ENCODE peak calls at places on chromosomes 4 and X, in seven cellular contexts. N is IMR-90, E is transverse colon, I is tibial nerve, U is heart left ventricle, W is suprapubic skin, D is body of pancreas. K is an unnamed sample.
A peak's percentile ranks its signal among the peaks of the same experiment; 100 is the strongest.

GRCh38 chr4:141352775-141353544 is 132.3 kb downstream of the ZNF330 start:
- DNase-seq in N (peak; percentile 89), E (no peak), I (no peak), D (no peak), W (no peak), U (no peak), K (no peak)

GRCh38 chrX:112043997-112044396 is 38.6 kb downstream of the TRPC5 start:
- DNase-seq in N (peak; percentile 15), D (no peak), I (no peak), U (no peak), E (no peak), W (no peak), K (no peak)

GRCh38 chr4:16715482-16715881 is 183.0 kb downstream of the LDB2 start:
- DNase-seq in W (no peak), I (no peak), E (no peak), D (no peak), N (no peak), U (no peak), K (no peak)

GRCh38 chrX:49291615-49292337 is 11.7 kb upstream of the GAGE10 start:
- DNase-seq in D (peak; percentile 57), N (peak; percentile 45), W (no peak), E (peak; percentile 66), I (peak; percentile 35), U (no peak), K (peak; percentile 28)

GRCh38 chr4:139740121-139740520 is 74.5 kb downstream of the MGST2 start:
- DNase-seq in N (no peak), D (peak; percentile 36), I (no peak), U (peak; percentile 75), W (no peak), E (no peak), K (peak; percentile 78)

GRCh38 chrX:147912093-147912801 is 528 bp downstream of the FMR1 start:
- DNase-seq in D (peak; percentile 23), I (peak; percentile 13), N (peak; percentile 31), W (no peak), E (peak; percentile 24), U (peak; percentile 31), K (peak; percentile 15)

GRCh38 chr4:129394635-129395034 is 298.7 kb downstream of the C4orf33 start:
- DNase-seq in N (no peak), D (no peak), W (no peak), E (no peak), I (no peak), U (no peak), K (no peak)

GRCh38 chr4:41525129-41525528 is 12.8 kb upstream of the LIMCH1 start:
- DNase-seq in I (no peak), N (peak; percentile 69), E (no peak), U (no peak), D (peak; percentile 23), W (no peak), K (no peak)

GRCh38 chr4:74174421-74174820 is 16.5 kb downstream of the MTHFD2L start:
- DNase-seq in W (no peak), I (no peak), U (no peak), E (no peak), N (no peak), D (no peak), K (no peak)

GRCh38 chr4:130028552-130028951 is 932.6 kb downstream of the C4orf33 start:
- DNase-seq in W (no peak), U (no peak), D (no peak), N (no peak), E (no peak), I (no peak), K (no peak)

GRCh38 chrX:16786791-16787735 is 797 bp downstream of the TXLNG start:
- DNase-seq in W (no peak), N (no peak), I (peak; percentile 14), D (peak; percentile 24), E (peak; percentile 38), U (peak; percentile 38), K (no peak)

GRCh38 chrX:3262906-3263305 is 83.5 kb downstream of the MXRA5 start:
- DNase-seq in E (no peak), I (peak; percentile 5), N (peak; percentile 90), D (peak; percentile 12), U (no peak), W (no peak), K (no peak)

GRCh38 chrX:139766545-139766983 is 58.6 kb upstream of the MCF2 start:
- DNase-seq in I (no peak), E (no peak), D (no peak), N (no peak), U (no peak), W (no peak), K (no peak)

GRCh38 chr4:136768925-136769275 is 763.4 kb downstream of the PCDH18 start:
- DNase-seq in E (no peak), N (no peak), D (no peak), U (no peak), I (no peak), W (no peak), K (no peak)

GRCh38 chrX:38985375-38985774 is 184.1 kb downstream of the MID1IP1 start:
- DNase-seq in W (no peak), U (no peak), D (no peak), N (peak; percentile 11), I (no peak), E (no peak), K (no peak)

GRCh38 chrX:43970528-43970927 is 2.7 kb downstream of the NDP start:
- DNase-seq in E (no peak), U (no peak), D (no peak), N (peak; percentile 68), W (no peak), I (no peak), K (no peak)

GRCh38 chr4:15779336-15779735 is 1.2 kb downstream of the CD38 start:
- DNase-seq in I (peak; percentile 72), E (peak; percentile 33), N (peak; percentile 53), W (no peak), U (peak; percentile 57), D (peak; percentile 18), K (peak; percentile 73)

GRCh38 chr4:28373601-28374000 is 1513.0 kb downstream of the STIM2 start:
- DNase-seq in E (no peak), I (no peak), D (no peak), W (no peak), N (peak; percentile 77), U (no peak), K (no peak)

GRCh38 chrX:8042304-8042703 is 115.1 kb upstream of the PNPLA4 start:
- DNase-seq in U (no peak), I (no peak), N (no peak), D (no peak), E (no peak), W (no peak), K (no peak)

GRCh38 chr4:6753103-6753560 is 29.4 kb upstream of the KIAA0232 start:
- DNase-seq in N (no peak), U (no peak), D (no peak), E (peak; percentile 70), I (no peak), W (no peak), K (no peak)

GRCh38 chr4:110357521-110357920 is 118.4 kb upstream of the ENPEP start:
- DNase-seq in I (no peak), U (no peak), N (no peak), W (no peak), D (no peak), E (no peak), K (no peak)
- H3K4me3 ChIP-seq in I (no peak overlapping the region), U (no peak overlapping the region), N (no peak overlapping the region), W (no peak overlapping the region), D (no peak overlapping the region), E (no peak overlapping the region), K (no peak overlapping the region)

GRCh38 chr4:82429728-82430192 is 502 bp downstream of the HNRNPDL start:
- DNase-seq in D (no peak), E (no peak), I (no peak), W (no peak), U (no peak), N (no peak), K (no peak)
- TF ChIP-seq POLR2A in D (no peak), E (no peak), I (no peak), W (no peak), U (no peak), N (peak; percentile 10), K (no peak)

GRCh38 chr4:118904935-118905334 is 16.3 kb downstream of the SYNPO2 start:
- DNase-seq in E (no peak), W (no peak), D (no peak), I (no peak), N (peak; percentile 17), U (peak; percentile 40), K (no peak)
- H3K4me1 ChIP-seq in E (peaks cover 4% of the 10 kb centered on the region), W (peaks cover 9% of the 10 kb centered on the region), D (peaks cover 4% of the 10 kb centered on the region), I (peaks cover 4% of the 10 kb centered on the region), N (peaks cover 2% of the 10 kb centered on the region), U (peaks cover 48% of the 10 kb centered on the region), K (peaks cover 31% of the 10 kb centered on the region)

DNA sequence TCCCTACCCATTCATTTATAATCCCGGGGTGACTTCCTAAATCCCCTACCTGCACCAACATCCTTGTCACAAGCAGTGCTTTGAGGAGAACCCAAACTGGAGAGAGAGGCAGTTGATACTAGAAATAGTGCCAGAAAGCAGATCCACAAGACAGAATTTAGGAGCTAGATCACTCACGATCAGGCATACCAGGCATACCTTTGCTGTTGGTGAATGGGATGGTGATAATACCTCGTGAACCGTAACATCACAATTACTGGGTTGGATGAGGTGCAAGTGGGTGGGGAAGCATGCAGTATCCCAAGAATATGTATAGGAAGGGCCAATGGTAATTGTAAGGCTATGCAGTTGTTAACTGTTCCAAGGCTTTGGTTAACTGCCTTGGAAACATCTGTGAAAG is 129.3 kb downstream of the TMA16 start:
- DNase-seq in U (no peak), I (no peak), E (no peak), N (no peak), D (no peak), W (no peak), K (no peak)
- H3K4me3 ChIP-seq in U (no peak overlapping the region), I (no peak overlapping the region), E (no peak overlapping the region), N (no peak overlapping the region), D (no peak overlapping the region), W (no peak overlapping the region), K (no peak overlapping the region)

GRCh38 chr4:1855334-1856070 is 454 bp downstream of the LETM1 start:
- DNase-seq in N (no peak), E (peak; percentile 37), W (no peak), I (no peak), D (peak; percentile 34), U (peak; percentile 48), K (no peak)
- TF ChIP-seq POLR2A in N (no peak), E (no peak), W (no peak), I (no peak), D (no peak), U (no peak), K (no peak)

GRCh38 chr4:8268901-8269534 is 536 bp upstream of the HTRA3 start:
- DNase-seq in N (no peak), D (no peak), I (no peak), U (no peak), E (no peak), W (no peak), K (no peak)
- H3K4me1 ChIP-seq in N (peaks cover 5% of the 10 kb centered on the region), D (peaks cover 15% of the 10 kb centered on the region), I (no peaks in the 10 kb centered on the region), U (peaks cover 43% of the 10 kb centered on the region), E (peaks cover 3% of the 10 kb centered on the region), W (peaks cover 31% of the 10 kb centered on the region), K (no peaks in the 10 kb centered on the region)

DNA sequence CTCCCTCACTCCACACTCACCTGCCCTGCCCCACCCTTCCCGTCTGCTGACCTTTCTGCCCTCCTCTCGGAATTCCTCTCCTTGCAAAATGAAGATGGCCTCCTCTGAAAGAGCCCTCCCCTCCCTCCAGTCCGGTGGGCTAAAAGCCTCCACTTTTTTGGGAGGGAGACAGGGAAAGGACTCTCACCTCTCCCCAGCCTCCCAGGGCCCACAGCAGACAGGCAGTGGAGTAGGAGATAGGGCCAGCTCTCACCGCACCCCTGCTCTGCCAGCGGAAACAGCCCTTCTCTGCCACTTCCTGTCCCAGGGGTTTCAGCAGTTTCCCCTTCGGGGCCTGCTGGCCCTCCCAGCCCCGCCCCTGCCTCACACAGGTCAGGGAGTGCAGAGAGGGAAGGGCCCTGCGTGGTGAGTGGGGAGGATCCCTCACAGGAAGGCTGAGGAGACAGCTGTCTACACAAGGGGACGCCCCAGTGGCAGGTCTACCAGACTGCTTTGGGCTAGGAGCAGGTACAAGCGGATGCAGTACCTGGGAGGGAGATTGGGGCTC is 18.2 kb downstream of the ELF4 start:
- DNase-seq in I (no peak), N (no peak), E (peak; percentile 83), W (no peak), U (peak; percentile 57), D (no peak), K (no peak)
- H3K4me3 ChIP-seq in I (peak overlapping the region; percentile 9), N (no peak overlapping the region), E (no peak overlapping the region), W (no peak overlapping the region), U (no peak overlapping the region), D (no peak overlapping the region), K (no peak overlapping the region)